ENCODE peak calls at places on chromosomes 2 and 18, in nine cellular contexts. K, R, J, B, A, G, Q, M and E are unnamed samples.

GRCh38 chr2:234995332-234996007 is 43.7 kb downstream of the SH3BP4 start:
- DNase-seq in K (no peak), R (no peak), J (no peak), B (no peak), A (no peak), G (no peak), Q (no peak), M (no peak), E (no peak)

GRCh38 chr2:71700880-71701397 is 247.6 kb downstream of the DYSF start:
- DNase-seq in K (no peak), R (no peak), J (no peak), B (no peak), A (no peak), G (no peak), Q (peak), M (no peak), E (no peak)

GRCh38 chr2:768484-768883 is 91.3 kb upstream of the TMEM18 start:
- DNase-seq in K (no peak), R (no peak), J (no peak), B (no peak), A (no peak), G (no peak), Q (no peak), M (no peak), E (no peak)

GRCh38 chr18:49733321-49733720 is 80.0 kb downstream of the ACAA2 start:
- DNase-seq in K (peak), R (no peak), J (no peak), B (no peak), A (no peak), G (no peak), Q (no peak), M (no peak), E (no peak)

GRCh38 chr2:54306561-54306960 is 50.5 kb upstream of the TSPYL6 start:
- DNase-seq in K (peak), R (no peak), J (no peak), B (no peak), A (no peak), G (no peak), Q (no peak), M (no peak), E (no peak)

GRCh38 chr2:121969155-121969554 is 213.7 kb downstream of the TSN start:
- DNase-seq in K (no peak), R (no peak), J (no peak), B (no peak), A (no peak), G (no peak), Q (peak), M (no peak), E (no peak)

GRCh38 chr2:77521931-77522470 is at the start of gene LRRTM4:
- DNase-seq in K (no peak), R (no peak), J (no peak), B (no peak), A (peak), G (no peak), Q (no peak), M (no peak), E (peak)

GRCh38 chr2:181989099-181989498 is 3.4 kb downstream of the PPP1R1C start:
- DNase-seq in K (no peak), R (no peak), J (no peak), B (no peak), A (no peak), G (no peak), Q (no peak), M (no peak), E (no peak)